ENCODE peak calls at places on chromosomes 13 and 19, in ten cellular contexts. R, H, V, C, W, P, B, D, O and J are unnamed samples.
A peak's percentile ranks its signal among the peaks of the same experiment; 100 is the strongest.

GRCh38 chr19:461664-462551 is 1.1 kb upstream of the SHC2 start:
- DNase-seq in O (no peak), V (peak; percentile 73), R (peak; percentile 92), H (no peak), C (no peak), B (no peak), W (no peak), P (no peak), D (no peak), J (no peak)

GRCh38 chr19:10769533-10770491 is 51.9 kb downstream of the DNM2 start:
- DNase-seq in O (peak; percentile 79), W (peak; percentile 26), B (no peak), V (no peak), H (peak; percentile 42), C (no peak), P (peak; percentile 21), D (peak; percentile 31), R (no peak), J (peak; percentile 31)

GRCh38 chr13:101875717-101876393 is 423.4 kb downstream of the ITGBL1 start:
- DNase-seq in H (peak; percentile 58), V (no peak), C (peak; percentile 89), D (peak; percentile 15), P (no peak), W (peak; percentile 55), O (no peak), R (no peak), B (peak; percentile 12), J (peak; percentile 13)

GRCh38 chr19:48413879-48414623 is 20.6 kb downstream of the GRIN2D start:
- DNase-seq in H (no peak), O (no peak), W (peak; percentile 43), P (no peak), R (peak; percentile 86), D (peak; percentile 54), B (no peak), V (no peak), C (peak; percentile 31), J (no peak)

GRCh38 chr19:41226053-41226873 is 7.2 kb downstream of the AXL start:
- DNase-seq in O (peak; percentile 78), C (peak; percentile 93), V (peak; percentile 78), H (peak; percentile 82), D (peak; percentile 93), P (no peak), R (peak; percentile 93), W (peak; percentile 82), B (no peak), J (peak; percentile 92)

GRCh38 chr13:113513761-113514160 is 23.2 kb upstream of the DCUN1D2 start:
- DNase-seq in D (no peak), R (peak; percentile 18), P (no peak), C (no peak), B (no peak), O (no peak), H (no peak), V (no peak), W (no peak), J (no peak)

GRCh38 chr19:13176345-13176744 is 26.1 kb downstream of the IER2 start:
- DNase-seq in D (no peak), V (no peak), B (no peak), O (no peak), H (no peak), P (no peak), W (no peak), C (peak; percentile 79), R (no peak), J (no peak)

GRCh38 chr13:47503468-47503867 is 497.6 kb downstream of the SUCLA2 start:
- DNase-seq in B (no peak), P (no peak), H (no peak), C (no peak), V (no peak), O (no peak), D (no peak), R (no peak), W (no peak), J (no peak)

GRCh38 chr19:3969435-3970312 is 1.2 kb downstream of the DAPK3 start:
- DNase-seq in O (no peak), W (peak; percentile 82), H (peak; percentile 92), V (no peak), B (no peak), P (no peak), D (peak; percentile 89), C (peak; percentile 91), R (no peak), J (peak; percentile 83)

GRCh38 chr19:49506575-49507105 is 5.8 kb upstream of the FCGRT start:
- DNase-seq in W (no peak), O (peak; percentile 44), H (peak; percentile 62), R (no peak), C (no peak), B (no peak), P (peak; percentile 78), V (peak; percentile 82), D (no peak), J (peak; percentile 68)

GRCh38 chr19:18830488-18830887 is 1.3 kb upstream of the UPF1 start:
- DNase-seq in C (no peak), W (no peak), H (no peak), R (no peak), B (no peak), D (no peak), O (no peak), P (no peak), V (no peak), J (no peak)

GRCh38 chr19:18833141-18833476 is 1.4 kb downstream of the UPF1 start:
- DNase-seq in D (peak; percentile 20), O (no peak), V (no peak), P (peak; percentile 21), H (peak; percentile 18), B (no peak), W (no peak), C (no peak), R (no peak), J (no peak)

GRCh38 chr19:18833849-18834643 is 2.3 kb downstream of the UPF1 start:
- DNase-seq in V (no peak), C (no peak), R (no peak), D (no peak), H (no peak), O (no peak), W (no peak), P (no peak), B (no peak), J (no peak)

GRCh38 chr19:18831524-18832330 is at the start of gene UPF1:
- DNase-seq in D (peak; percentile 88), H (peak; percentile 89), B (peak; percentile 25), C (peak; percentile 88), V (peak; percentile 98), P (peak; percentile 98), W (peak; percentile 88), O (peak; percentile 97), R (peak; percentile 97), J (peak; percentile 90)

DNA sequence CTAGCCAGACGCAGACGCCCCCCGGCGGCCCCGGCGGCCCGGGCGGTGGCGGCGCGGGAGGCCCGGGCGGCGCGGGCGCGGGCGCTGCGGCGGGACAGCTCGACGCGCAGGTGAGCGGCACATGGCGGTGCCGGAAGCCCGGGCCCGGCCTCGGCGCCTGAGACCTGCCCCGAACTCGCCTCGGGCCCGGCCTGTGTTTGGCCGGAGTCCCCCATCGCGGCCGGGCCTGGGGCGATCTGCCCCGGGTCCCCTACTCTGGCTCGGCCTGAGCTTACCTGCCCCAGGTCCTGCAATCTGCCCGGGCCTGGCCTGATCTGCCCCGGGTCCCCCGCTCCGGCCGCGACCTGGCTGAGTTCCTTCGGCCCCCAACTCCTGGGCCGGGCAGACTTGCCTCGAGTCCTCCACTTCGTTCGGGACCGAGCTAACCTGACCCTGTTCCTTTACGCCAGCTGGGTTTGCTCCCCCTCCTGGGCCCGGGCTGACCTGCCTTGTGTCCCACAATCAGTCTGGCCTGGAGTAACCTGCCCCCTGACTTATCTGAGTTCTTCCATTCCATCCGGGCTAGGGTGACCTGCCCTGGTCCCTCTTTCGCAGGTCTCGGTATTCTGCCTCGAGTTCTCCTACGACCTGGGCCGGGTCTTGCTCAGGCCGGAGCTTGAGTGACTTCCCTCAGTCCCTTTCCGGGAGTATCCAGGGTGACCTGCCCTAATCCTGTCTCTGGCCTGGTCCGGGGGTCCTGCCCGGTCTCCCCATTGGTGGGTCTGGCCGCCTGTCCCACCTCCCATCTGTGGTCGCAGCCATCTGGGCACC is 777 bp downstream of the UPF1 start:
- DNase-seq in D (peak; percentile 25), C (no peak), P (peak; percentile 60), W (no peak), R (no peak), V (peak; percentile 63), H (peak; percentile 25), B (no peak), O (peak; percentile 38), J (no peak)
- TF ChIP-seq CTCF in D (peak; percentile 25), C (peak; percentile 3), P (peak; percentile 16), W (peak; percentile 27), R (no peak), V (no peak), H (peak; percentile 23), B (no peak), O (no peak), J (no peak)

GRCh38 chr19:8366961-8367326 is 3.0 kb downstream of the ANGPTL4 start:
- DNase-seq in V (no peak), W (no peak), H (peak; percentile 59), C (peak; percentile 32), D (peak; percentile 58), P (no peak), O (peak; percentile 85), R (no peak), B (no peak), J (peak; percentile 80)
- H3K4me3 ChIP-seq in V (no peak overlapping the region), W (no peak overlapping the region), H (peak overlapping the region; percentile 3), C (peak overlapping the region; percentile 13), D (peak overlapping the region; percentile 31), P (no peak overlapping the region), O (no peak overlapping the region), R (no peak overlapping the region), B (peak overlapping the region; percentile 39), J (peak overlapping the region; percentile 30)

GRCh38 chr19:8463343-8463742 is 18.6 kb downstream of the HNRNPM start:
- DNase-seq in R (no peak), P (no peak), W (no peak), C (no peak), V (no peak), D (no peak), H (no peak), O (no peak), B (no peak), J (no peak)
- TF ChIP-seq CTCF in R (no peak), P (no peak), W (no peak), C (no peak), V (no peak), D (no peak), H (no peak), O (no peak), B (no peak), J (no peak)

DNA sequence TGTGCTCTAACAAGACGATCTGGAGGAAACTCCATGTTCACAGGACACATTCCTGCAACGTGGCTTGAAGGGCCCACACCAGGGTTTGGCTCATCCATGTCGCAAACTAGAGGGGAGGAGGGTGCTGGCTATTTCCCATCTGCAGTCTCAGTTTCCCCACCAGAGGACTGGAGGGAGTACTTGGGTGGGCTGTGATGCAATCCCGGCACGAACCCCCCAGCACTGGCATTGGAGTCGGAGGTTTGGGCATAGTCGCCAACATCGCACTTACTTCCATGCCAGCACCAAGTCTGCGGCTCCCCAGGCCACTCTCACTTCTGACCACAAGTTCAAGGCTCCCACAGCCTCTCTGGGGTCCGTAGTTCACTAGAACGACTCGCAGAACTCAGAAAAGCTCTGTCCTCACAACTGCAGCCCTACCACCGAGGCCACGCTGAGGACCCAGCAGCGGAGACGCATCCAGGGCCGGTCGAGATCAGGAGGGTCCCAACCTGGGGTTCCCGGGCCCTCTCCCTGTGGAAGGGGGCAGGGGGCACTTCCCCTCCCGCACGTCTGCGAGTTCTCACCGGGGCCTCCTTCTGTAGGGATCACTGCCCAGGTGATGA is 165.5 kb upstream of the SOX1 start:
- DNase-seq in R (peak; percentile 74), B (no peak), V (no peak), C (no peak), P (no peak), O (no peak), D (no peak), H (no peak), W (no peak), J (no peak)
- H3K4me3 ChIP-seq in R (no peak overlapping the region), B (no peak overlapping the region), V (no peak overlapping the region), C (no peak overlapping the region), P (no peak overlapping the region), O (no peak overlapping the region), D (no peak overlapping the region), H (no peak overlapping the region), W (no peak overlapping the region), J (no peak overlapping the region)